ENCODE peak calls at places on chromosome 18, in eight cellular contexts. One of them, this sample, is unnamed.

GRCh38 chr18:3706279-3707097 is 256.5 kb downstream of the TGIF1 start:
- DNase-seq in kidney: no peak
- DNase-seq in HepG2: no peak
- DNase-seq in neural crest cell: no peak
- DNase-seq in mammary epithelial cell: no peak
- DNase-seq in choroid plexus epithelial cell: peak
- DNase-seq in dorsolateral prefrontal cortex: no peak
- DNase-seq in AG04450: no peak
- DNase-seq in this sample: no peak

GRCh38 chr18:47888156-47888555 is 42.3 kb downstream of the SMAD2 start:
- DNase-seq in mammary epithelial cell: no peak
- DNase-seq in neural crest cell: no peak
- DNase-seq in kidney: no peak
- DNase-seq in AG04450: no peak
- DNase-seq in dorsolateral prefrontal cortex: no peak
- DNase-seq in choroid plexus epithelial cell: no peak
- DNase-seq in HepG2: no peak
- DNase-seq in this sample: no peak

GRCh38 chr18:43665239-43665788 is 388.0 kb upstream of the SYT4 start:
- DNase-seq in HepG2: no peak
- DNase-seq in kidney: no peak
- DNase-seq in AG04450: peak
- DNase-seq in mammary epithelial cell: peak
- DNase-seq in choroid plexus epithelial cell: peak
- DNase-seq in dorsolateral prefrontal cortex: no peak
- DNase-seq in neural crest cell: no peak
- DNase-seq in this sample: no peak

GRCh38 chr18:25299426-25299825 is 52.5 kb downstream of the ZNF521 start:
- DNase-seq in HepG2: no peak
- DNase-seq in kidney: no peak
- DNase-seq in neural crest cell: no peak
- DNase-seq in AG04450: peak
- DNase-seq in choroid plexus epithelial cell: peak
- DNase-seq in mammary epithelial cell: peak
- DNase-seq in dorsolateral prefrontal cortex: no peak
- DNase-seq in this sample: no peak

GRCh38 chr18:515838-516237 is 15.3 kb upstream of the COLEC12 start:
- DNase-seq in kidney: no peak
- DNase-seq in mammary epithelial cell: no peak
- DNase-seq in choroid plexus epithelial cell: no peak
- DNase-seq in neural crest cell: no peak
- DNase-seq in dorsolateral prefrontal cortex: no peak
- DNase-seq in HepG2: no peak
- DNase-seq in AG04450: no peak
- DNase-seq in this sample: no peak

GRCh38 chr18:36015629-36016028 is 43.1 kb downstream of the RMP24 start:
- DNase-seq in choroid plexus epithelial cell: no peak
- DNase-seq in dorsolateral prefrontal cortex: no peak
- DNase-seq in mammary epithelial cell: no peak
- DNase-seq in neural crest cell: no peak
- DNase-seq in HepG2: no peak
- DNase-seq in AG04450: no peak
- DNase-seq in kidney: no peak
- DNase-seq in this sample: no peak

GRCh38 chr18:70333316-70333715 is 44.5 kb downstream of the SOCS6 start:
- DNase-seq in choroid plexus epithelial cell: no peak
- DNase-seq in kidney: no peak
- DNase-seq in mammary epithelial cell: peak
- DNase-seq in HepG2: no peak
- DNase-seq in neural crest cell: no peak
- DNase-seq in dorsolateral prefrontal cortex: no peak
- DNase-seq in AG04450: no peak
- DNase-seq in this sample: no peak

GRCh38 chr18:2082676-2083075 is 488.6 kb downstream of the METTL4 start:
- DNase-seq in choroid plexus epithelial cell: no peak
- DNase-seq in dorsolateral prefrontal cortex: no peak
- DNase-seq in mammary epithelial cell: no peak
- DNase-seq in neural crest cell: no peak
- DNase-seq in HepG2: no peak
- DNase-seq in AG04450: no peak
- DNase-seq in kidney: no peak
- DNase-seq in this sample: no peak

GRCh38 chr18:56233595-56233994 is 404.8 kb downstream of the TXNL1 start:
- DNase-seq in AG04450: peak
- DNase-seq in choroid plexus epithelial cell: peak
- DNase-seq in dorsolateral prefrontal cortex: no peak
- DNase-seq in kidney: no peak
- DNase-seq in neural crest cell: no peak
- DNase-seq in HepG2: no peak
- DNase-seq in mammary epithelial cell: peak
- DNase-seq in this sample: no peak

GRCh38 chr18:61992285-61992684 is 99.5 kb upstream of the RNF152 start:
- DNase-seq in HepG2: peak
- DNase-seq in kidney: no peak
- DNase-seq in choroid plexus epithelial cell: peak
- DNase-seq in mammary epithelial cell: peak
- DNase-seq in dorsolateral prefrontal cortex: no peak
- DNase-seq in AG04450: no peak
- DNase-seq in neural crest cell: no peak
- DNase-seq in this sample: no peak

GRCh38 chr18:35971661-35972196 is 750 bp upstream of the RMP24 start:
- DNase-seq in kidney: no peak
- DNase-seq in dorsolateral prefrontal cortex: no peak
- DNase-seq in AG04450: no peak
- DNase-seq in choroid plexus epithelial cell: no peak
- DNase-seq in HepG2: peak
- DNase-seq in neural crest cell: no peak
- DNase-seq in mammary epithelial cell: no peak
- DNase-seq in this sample: no peak

GRCh38 chr18:22961156-22961555 is 28.0 kb downstream of the RBBP8 start:
- DNase-seq in mammary epithelial cell: no peak
- DNase-seq in neural crest cell: no peak
- DNase-seq in dorsolateral prefrontal cortex: no peak
- DNase-seq in AG04450: no peak
- DNase-seq in choroid plexus epithelial cell: no peak
- DNase-seq in HepG2: no peak
- DNase-seq in kidney: no peak
- DNase-seq in this sample: no peak

DNA sequence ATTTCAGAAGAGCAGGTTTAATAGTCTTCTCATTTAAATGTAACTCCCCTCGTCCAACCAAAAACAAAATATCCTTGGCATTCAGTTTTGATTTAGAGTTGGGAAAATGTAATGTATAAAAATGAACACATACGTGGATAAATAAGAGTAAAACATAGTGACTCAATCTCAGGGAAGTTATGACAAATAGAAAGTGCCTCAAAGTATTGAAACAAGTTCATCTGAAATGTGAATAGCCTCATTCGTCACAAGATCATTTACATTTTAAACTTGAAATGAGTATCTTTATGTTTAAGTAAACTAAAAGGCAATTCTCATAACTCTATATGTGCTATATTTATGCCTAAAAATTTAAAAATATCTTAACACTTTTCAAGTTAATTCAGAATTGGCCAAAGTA is 122.2 kb upstream of the SMAD7 start:
- DNase-seq in HepG2: no peak
- DNase-seq in dorsolateral prefrontal cortex: no peak
- DNase-seq in neural crest cell: no peak
- DNase-seq in AG04450: no peak
- DNase-seq in mammary epithelial cell: no peak
- DNase-seq in choroid plexus epithelial cell: no peak
- DNase-seq in kidney: no peak
- DNase-seq in this sample: no peak
- TF ChIP-seq CTCF in HepG2: no peak
- TF ChIP-seq CTCF in dorsolateral prefrontal cortex: no peak
- TF ChIP-seq CTCF in neural crest cell: no peak
- TF ChIP-seq CTCF in AG04450: no peak
- TF ChIP-seq CTCF in mammary epithelial cell: no peak
- TF ChIP-seq CTCF in choroid plexus epithelial cell: no peak
- TF ChIP-seq CTCF in kidney: no peak
- TF ChIP-seq CTCF in this sample: no peak

GRCh38 chr18:27748336-27748735 is 428.6 kb downstream of the CDH2 start:
- DNase-seq in HepG2: no peak
- DNase-seq in AG04450: no peak
- DNase-seq in neural crest cell: no peak
- DNase-seq in dorsolateral prefrontal cortex: no peak
- DNase-seq in choroid plexus epithelial cell: no peak
- DNase-seq in kidney: no peak
- DNase-seq in mammary epithelial cell: no peak
- DNase-seq in this sample: no peak

GRCh38 chr18:27746241-27746640 is 430.7 kb downstream of the CDH2 start:
- DNase-seq in dorsolateral prefrontal cortex: no peak
- DNase-seq in mammary epithelial cell: no peak
- DNase-seq in AG04450: no peak
- DNase-seq in neural crest cell: no peak
- DNase-seq in choroid plexus epithelial cell: no peak
- DNase-seq in kidney: no peak
- DNase-seq in HepG2: no peak
- DNase-seq in this sample: no peak

GRCh38 chr18:27752944-27753343 is 424.0 kb downstream of the CDH2 start:
- DNase-seq in mammary epithelial cell: no peak
- DNase-seq in HepG2: no peak
- DNase-seq in choroid plexus epithelial cell: no peak
- DNase-seq in kidney: no peak
- DNase-seq in AG04450: no peak
- DNase-seq in neural crest cell: no peak
- DNase-seq in dorsolateral prefrontal cortex: no peak
- DNase-seq in this sample: no peak

GRCh38 chr18:27749189-27749588 is 427.7 kb downstream of the CDH2 start:
- DNase-seq in HepG2: no peak
- DNase-seq in dorsolateral prefrontal cortex: no peak
- DNase-seq in mammary epithelial cell: no peak
- DNase-seq in kidney: no peak
- DNase-seq in neural crest cell: no peak
- DNase-seq in choroid plexus epithelial cell: no peak
- DNase-seq in AG04450: no peak
- DNase-seq in this sample: no peak

DNA sequence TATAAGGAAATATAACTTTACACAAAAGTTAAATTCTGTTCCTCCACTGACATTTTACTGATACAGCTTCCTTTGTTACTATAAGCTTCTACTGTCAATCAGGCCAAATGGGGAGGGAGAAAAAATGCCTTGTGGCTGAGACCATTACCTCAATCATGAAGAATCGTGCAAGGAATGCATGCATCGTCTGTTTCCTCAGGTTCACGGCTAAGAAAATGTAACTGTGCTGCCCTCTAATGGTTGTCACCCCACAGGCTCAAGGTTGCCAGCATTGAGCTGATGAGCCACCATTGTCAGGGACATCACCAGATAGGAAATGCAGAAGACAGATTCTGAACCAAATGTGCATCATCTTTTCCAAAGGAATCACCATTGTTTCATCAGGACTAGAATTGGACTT is 426.9 kb downstream of the CDH2 start:
- DNase-seq in neural crest cell: peak
- DNase-seq in dorsolateral prefrontal cortex: no peak
- DNase-seq in choroid plexus epithelial cell: peak
- DNase-seq in kidney: no peak
- DNase-seq in mammary epithelial cell: peak
- DNase-seq in HepG2: peak
- DNase-seq in AG04450: no peak
- DNase-seq in this sample: no peak
- TF ChIP-seq CTCF in neural crest cell: peak
- TF ChIP-seq CTCF in dorsolateral prefrontal cortex: peak
- TF ChIP-seq CTCF in choroid plexus epithelial cell: peak
- TF ChIP-seq CTCF in kidney: peak
- TF ChIP-seq CTCF in mammary epithelial cell: peak
- TF ChIP-seq CTCF in HepG2: peak
- TF ChIP-seq CTCF in AG04450: peak
- TF ChIP-seq CTCF in this sample: no peak

DNA sequence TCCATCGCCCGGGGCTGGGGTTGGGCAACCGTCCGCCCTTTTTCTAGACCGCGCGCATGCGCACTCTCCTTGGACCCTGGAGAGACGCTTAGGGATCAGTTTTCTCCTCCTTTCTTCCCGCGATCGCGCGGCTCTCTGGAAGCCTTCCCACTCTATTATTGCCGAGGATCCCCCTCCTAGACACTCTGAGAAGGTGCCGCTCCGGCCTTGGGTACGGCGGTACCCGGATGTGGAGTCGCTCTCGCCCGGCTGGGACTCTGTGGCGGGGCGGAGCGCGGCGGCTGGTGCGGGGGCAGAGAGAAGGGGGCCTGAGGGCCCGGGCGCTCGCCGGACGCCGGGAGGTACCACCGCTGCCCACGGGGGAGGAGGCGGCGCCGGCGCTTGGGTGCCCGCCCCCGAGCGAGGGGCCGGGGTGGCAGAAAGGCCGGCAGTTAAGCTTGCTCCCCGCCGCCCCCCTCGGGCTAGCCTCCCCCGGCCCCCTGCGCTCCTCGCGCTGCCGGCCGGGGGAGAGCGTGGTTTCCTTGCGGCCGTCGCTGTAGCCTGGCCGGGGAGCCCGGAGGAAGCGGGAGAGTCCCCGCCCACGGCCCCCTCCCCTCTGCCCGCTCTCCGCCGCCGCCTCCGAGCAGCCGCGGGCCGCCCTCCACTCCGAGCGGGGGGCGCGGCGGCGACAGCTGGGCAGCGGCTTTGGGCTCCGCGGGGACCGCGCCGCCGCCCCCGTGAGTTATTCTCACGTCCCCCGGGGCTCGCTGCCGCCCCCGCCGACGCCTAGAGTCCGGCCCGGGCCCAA is at the start of gene MIB1:
- DNase-seq in kidney: peak
- DNase-seq in choroid plexus epithelial cell: peak
- DNase-seq in dorsolateral prefrontal cortex: no peak
- DNase-seq in HepG2: no peak
- DNase-seq in mammary epithelial cell: peak
- DNase-seq in AG04450: peak
- DNase-seq in neural crest cell: peak
- DNase-seq in this sample: peak
- TF ChIP-seq CTCF in kidney: no peak
- TF ChIP-seq CTCF in choroid plexus epithelial cell: no peak
- TF ChIP-seq CTCF in dorsolateral prefrontal cortex: no peak
- TF ChIP-seq CTCF in HepG2: no peak
- TF ChIP-seq CTCF in mammary epithelial cell: no peak
- TF ChIP-seq CTCF in AG04450: no peak
- TF ChIP-seq CTCF in neural crest cell: no peak
- TF ChIP-seq CTCF in this sample: no peak

DNA sequence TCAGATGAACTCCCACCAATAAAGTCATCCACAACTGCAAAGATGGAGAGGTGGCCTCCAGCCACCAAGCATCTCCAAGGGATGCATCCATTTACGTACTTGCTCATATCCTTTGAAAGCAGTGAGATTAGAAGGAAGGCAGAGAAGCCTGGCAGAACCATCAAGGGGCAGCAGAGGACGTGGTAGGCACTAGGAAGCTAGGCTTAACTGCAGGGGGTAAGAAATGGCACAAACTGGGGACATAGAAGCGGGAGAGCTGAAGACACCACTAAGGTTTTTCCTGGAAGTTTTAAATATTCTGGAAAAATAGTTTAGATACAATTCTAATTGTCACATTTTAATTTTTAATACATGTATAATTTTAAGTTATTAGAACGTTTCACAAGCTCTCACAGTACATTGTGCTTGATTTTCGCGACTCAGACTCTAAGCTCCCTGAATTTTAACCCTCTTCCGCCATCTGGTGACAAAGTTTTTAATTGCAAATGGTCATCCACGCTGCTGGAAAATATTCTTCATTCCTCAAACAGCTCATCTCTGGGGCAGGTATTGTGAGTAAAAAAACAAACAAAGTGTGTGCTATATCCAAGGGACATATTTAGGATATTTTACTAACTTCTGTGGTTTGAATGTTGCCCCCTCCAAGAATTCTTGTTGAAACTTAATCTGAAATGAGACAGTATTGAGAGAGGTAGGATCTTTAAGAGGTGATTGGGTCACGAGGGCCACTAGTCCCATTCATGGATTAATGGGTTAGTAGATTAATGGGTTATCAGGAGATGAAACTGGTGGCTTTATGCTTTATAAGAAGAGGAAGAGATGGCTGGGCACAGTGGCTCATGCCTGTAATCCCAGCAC is 1.6 kb upstream of the PSTPIP2 start:
- DNase-seq in choroid plexus epithelial cell: peak
- DNase-seq in HepG2: peak
- DNase-seq in kidney: no peak
- DNase-seq in AG04450: no peak
- DNase-seq in dorsolateral prefrontal cortex: peak
- DNase-seq in neural crest cell: peak
- DNase-seq in mammary epithelial cell: peak
- DNase-seq in this sample: no peak
- TF ChIP-seq CTCF in choroid plexus epithelial cell: peak
- TF ChIP-seq CTCF in HepG2: peak
- TF ChIP-seq CTCF in kidney: peak
- TF ChIP-seq CTCF in AG04450: peak
- TF ChIP-seq CTCF in dorsolateral prefrontal cortex: peak
- TF ChIP-seq CTCF in neural crest cell: peak
- TF ChIP-seq CTCF in mammary epithelial cell: peak
- TF ChIP-seq CTCF in this sample: peak

This sample was measured in pancreas.